ENCODE peak calls at places on chromosomes 6 and 20, in ten cellular contexts. One of them, this sample, is unnamed.

GRCh38 chr20:30816182-30816645 is 441.2 kb upstream of the DEFB115 start:
- DNase-seq in Daoy: peak; percentile 85
- DNase-seq in activated T-cell treated with anti-CD3 and anti-CD28 coated beads, Interleukin-2, amount 50 U/mL, for 24 hours: no peak
- DNase-seq in M059J: no peak
- DNase-seq in ACHN: no peak
- DNase-seq in ELR: no peak
- DNase-seq in GM13977: no peak
- DNase-seq in ELF-1: no peak
- DNase-seq in stimulated activated CD4-positive, alpha-beta T cell treated with anti-CD3 and anti-CD28 coated beads, Interleukin-15, amount 100 ng/mL, for 1 hour: no peak
- DNase-seq in A549: no peak
- DNase-seq in this sample: no peak

GRCh38 chr20:36824142-36824940 is 50.8 kb upstream of the DSN1 start:
- DNase-seq in Daoy: no peak
- DNase-seq in activated T-cell treated with anti-CD3 and anti-CD28 coated beads, Interleukin-2, amount 50 U/mL, for 24 hours: no peak
- DNase-seq in M059J: peak; percentile 24
- DNase-seq in ACHN: peak; percentile 39
- DNase-seq in ELR: no peak
- DNase-seq in GM13977: no peak
- DNase-seq in ELF-1: no peak
- DNase-seq in stimulated activated CD4-positive, alpha-beta T cell treated with anti-CD3 and anti-CD28 coated beads, Interleukin-15, amount 100 ng/mL, for 1 hour: no peak
- DNase-seq in A549: no peak
- DNase-seq in this sample: no peak

GRCh38 chr20:24487648-24488047 is 18.2 kb downstream of the SYNDIG1 start:
- DNase-seq in Daoy: no peak
- DNase-seq in activated T-cell treated with anti-CD3 and anti-CD28 coated beads, Interleukin-2, amount 50 U/mL, for 24 hours: no peak
- DNase-seq in M059J: no peak
- DNase-seq in ACHN: no peak
- DNase-seq in ELR: no peak
- DNase-seq in GM13977: no peak
- DNase-seq in ELF-1: no peak
- DNase-seq in stimulated activated CD4-positive, alpha-beta T cell treated with anti-CD3 and anti-CD28 coated beads, Interleukin-15, amount 100 ng/mL, for 1 hour: no peak
- DNase-seq in A549: no peak
- DNase-seq in this sample: no peak

GRCh38 chr6:31083742-31084354 is 28.5 kb downstream of the C6orf15 start:
- DNase-seq in Daoy: peak; percentile 85
- DNase-seq in activated T-cell treated with anti-CD3 and anti-CD28 coated beads, Interleukin-2, amount 50 U/mL, for 24 hours: peak; percentile 48
- DNase-seq in M059J: peak; percentile 76
- DNase-seq in ACHN: peak; percentile 31
- DNase-seq in ELR: peak; percentile 61
- DNase-seq in GM13977: peak; percentile 35
- DNase-seq in ELF-1: peak; percentile 83
- DNase-seq in stimulated activated CD4-positive, alpha-beta T cell treated with anti-CD3 and anti-CD28 coated beads, Interleukin-15, amount 100 ng/mL, for 1 hour: no peak
- DNase-seq in A549: no peak
- DNase-seq in this sample: no peak

GRCh38 chr20:22389836-22390542 is 194.4 kb downstream of the FOXA2 start:
- DNase-seq in Daoy: peak; percentile 93
- DNase-seq in activated T-cell treated with anti-CD3 and anti-CD28 coated beads, Interleukin-2, amount 50 U/mL, for 24 hours: no peak
- DNase-seq in M059J: peak; percentile 98
- DNase-seq in ACHN: peak; percentile 70
- DNase-seq in ELR: peak; percentile 29
- DNase-seq in GM13977: no peak
- DNase-seq in ELF-1: peak; percentile 72
- DNase-seq in stimulated activated CD4-positive, alpha-beta T cell treated with anti-CD3 and anti-CD28 coated beads, Interleukin-15, amount 100 ng/mL, for 1 hour: no peak
- DNase-seq in A549: peak; percentile 76
- DNase-seq in this sample: no peak

GRCh38 chr6:89887452-89888137 is 6.7 kb upstream of the GJA10 start:
- DNase-seq in Daoy: no peak
- DNase-seq in activated T-cell treated with anti-CD3 and anti-CD28 coated beads, Interleukin-2, amount 50 U/mL, for 24 hours: peak; percentile 38
- DNase-seq in M059J: no peak
- DNase-seq in ACHN: no peak
- DNase-seq in ELR: peak; percentile 2
- DNase-seq in GM13977: no peak
- DNase-seq in ELF-1: no peak
- DNase-seq in stimulated activated CD4-positive, alpha-beta T cell treated with anti-CD3 and anti-CD28 coated beads, Interleukin-15, amount 100 ng/mL, for 1 hour: no peak
- DNase-seq in A549: no peak
- DNase-seq in this sample: no peak

GRCh38 chr20:4805663-4806449 is 84.1 kb downstream of the PRND start:
- DNase-seq in Daoy: no peak
- DNase-seq in activated T-cell treated with anti-CD3 and anti-CD28 coated beads, Interleukin-2, amount 50 U/mL, for 24 hours: no peak
- DNase-seq in M059J: peak; percentile 38
- DNase-seq in ACHN: no peak
- DNase-seq in ELR: no peak
- DNase-seq in GM13977: no peak
- DNase-seq in ELF-1: no peak
- DNase-seq in stimulated activated CD4-positive, alpha-beta T cell treated with anti-CD3 and anti-CD28 coated beads, Interleukin-15, amount 100 ng/mL, for 1 hour: no peak
- DNase-seq in A549: no peak
- DNase-seq in this sample: no peak

GRCh38 chr6:36856277-36856676 is 17.0 kb upstream of the CPNE5 start:
- DNase-seq in Daoy: no peak
- DNase-seq in activated T-cell treated with anti-CD3 and anti-CD28 coated beads, Interleukin-2, amount 50 U/mL, for 24 hours: no peak
- DNase-seq in M059J: peak; percentile 39
- DNase-seq in ACHN: no peak
- DNase-seq in ELR: no peak
- DNase-seq in GM13977: no peak
- DNase-seq in ELF-1: no peak
- DNase-seq in stimulated activated CD4-positive, alpha-beta T cell treated with anti-CD3 and anti-CD28 coated beads, Interleukin-15, amount 100 ng/mL, for 1 hour: no peak
- DNase-seq in A549: no peak
- DNase-seq in this sample: no peak

GRCh38 chr6:113055086-113055485 is 708.0 kb downstream of the RFPL4B start:
- DNase-seq in Daoy: no peak
- DNase-seq in activated T-cell treated with anti-CD3 and anti-CD28 coated beads, Interleukin-2, amount 50 U/mL, for 24 hours: no peak
- DNase-seq in M059J: no peak
- DNase-seq in ACHN: no peak
- DNase-seq in ELR: no peak
- DNase-seq in GM13977: no peak
- DNase-seq in ELF-1: no peak
- DNase-seq in stimulated activated CD4-positive, alpha-beta T cell treated with anti-CD3 and anti-CD28 coated beads, Interleukin-15, amount 100 ng/mL, for 1 hour: no peak
- DNase-seq in A549: no peak
- DNase-seq in this sample: no peak

GRCh38 chr6:48951917-48952316 is 511.1 kb downstream of the MMUT start:
- DNase-seq in Daoy: no peak
- DNase-seq in activated T-cell treated with anti-CD3 and anti-CD28 coated beads, Interleukin-2, amount 50 U/mL, for 24 hours: no peak
- DNase-seq in M059J: no peak
- DNase-seq in ACHN: no peak
- DNase-seq in ELR: no peak
- DNase-seq in GM13977: no peak
- DNase-seq in ELF-1: no peak
- DNase-seq in stimulated activated CD4-positive, alpha-beta T cell treated with anti-CD3 and anti-CD28 coated beads, Interleukin-15, amount 100 ng/mL, for 1 hour: no peak
- DNase-seq in A549: no peak
- DNase-seq in this sample: no peak

GRCh38 chr6:134938896-134939295 is 11.0 kb downstream of the ALDH8A1 start:
- DNase-seq in Daoy: peak; percentile 43
- DNase-seq in activated T-cell treated with anti-CD3 and anti-CD28 coated beads, Interleukin-2, amount 50 U/mL, for 24 hours: peak; percentile 61
- DNase-seq in M059J: no peak
- DNase-seq in ACHN: no peak
- DNase-seq in ELR: peak; percentile 39
- DNase-seq in GM13977: peak; percentile 38
- DNase-seq in ELF-1: no peak
- DNase-seq in stimulated activated CD4-positive, alpha-beta T cell treated with anti-CD3 and anti-CD28 coated beads, Interleukin-15, amount 100 ng/mL, for 1 hour: no peak
- DNase-seq in A549: no peak
- DNase-seq in this sample: no peak

GRCh38 chr20:41234546-41234945 is 83.0 kb downstream of the ZHX3 start:
- DNase-seq in Daoy: no peak
- DNase-seq in activated T-cell treated with anti-CD3 and anti-CD28 coated beads, Interleukin-2, amount 50 U/mL, for 24 hours: no peak
- DNase-seq in M059J: no peak
- DNase-seq in ACHN: no peak
- DNase-seq in ELR: no peak
- DNase-seq in GM13977: no peak
- DNase-seq in ELF-1: no peak
- DNase-seq in stimulated activated CD4-positive, alpha-beta T cell treated with anti-CD3 and anti-CD28 coated beads, Interleukin-15, amount 100 ng/mL, for 1 hour: no peak
- DNase-seq in A549: no peak
- DNase-seq in this sample: peak; percentile 88

GRCh38 chr20:4136967-4137334 is 121.6 kb upstream of the RNF24 start:
- DNase-seq in Daoy: no peak
- DNase-seq in activated T-cell treated with anti-CD3 and anti-CD28 coated beads, Interleukin-2, amount 50 U/mL, for 24 hours: no peak
- DNase-seq in M059J: no peak
- DNase-seq in ACHN: no peak
- DNase-seq in ELR: no peak
- DNase-seq in GM13977: no peak
- DNase-seq in ELF-1: no peak
- DNase-seq in stimulated activated CD4-positive, alpha-beta T cell treated with anti-CD3 and anti-CD28 coated beads, Interleukin-15, amount 100 ng/mL, for 1 hour: no peak
- DNase-seq in A549: no peak
- DNase-seq in this sample: no peak

GRCh38 chr6:123338394-123338793 is 298.4 kb downstream of the TRDN start:
- DNase-seq in Daoy: no peak
- DNase-seq in activated T-cell treated with anti-CD3 and anti-CD28 coated beads, Interleukin-2, amount 50 U/mL, for 24 hours: no peak
- DNase-seq in M059J: no peak
- DNase-seq in ACHN: no peak
- DNase-seq in ELR: no peak
- DNase-seq in GM13977: no peak
- DNase-seq in ELF-1: no peak
- DNase-seq in stimulated activated CD4-positive, alpha-beta T cell treated with anti-CD3 and anti-CD28 coated beads, Interleukin-15, amount 100 ng/mL, for 1 hour: no peak
- DNase-seq in A549: no peak
- DNase-seq in this sample: no peak

GRCh38 chr6:137793805-137794508 is 73.1 kb upstream of the TNFAIP3 start:
- DNase-seq in Daoy: no peak
- DNase-seq in activated T-cell treated with anti-CD3 and anti-CD28 coated beads, Interleukin-2, amount 50 U/mL, for 24 hours: no peak
- DNase-seq in M059J: no peak
- DNase-seq in ACHN: no peak
- DNase-seq in ELR: no peak
- DNase-seq in GM13977: no peak
- DNase-seq in ELF-1: no peak
- DNase-seq in stimulated activated CD4-positive, alpha-beta T cell treated with anti-CD3 and anti-CD28 coated beads, Interleukin-15, amount 100 ng/mL, for 1 hour: no peak
- DNase-seq in A549: no peak
- DNase-seq in this sample: no peak

GRCh38 chr6:166343157-166343502 is 785 bp upstream of the SFT2D1 start:
- DNase-seq in Daoy: no peak
- DNase-seq in activated T-cell treated with anti-CD3 and anti-CD28 coated beads, Interleukin-2, amount 50 U/mL, for 24 hours: no peak
- DNase-seq in M059J: no peak
- DNase-seq in ACHN: no peak
- DNase-seq in ELR: no peak
- DNase-seq in GM13977: no peak
- DNase-seq in ELF-1: no peak
- DNase-seq in stimulated activated CD4-positive, alpha-beta T cell treated with anti-CD3 and anti-CD28 coated beads, Interleukin-15, amount 100 ng/mL, for 1 hour: no peak
- DNase-seq in A549: no peak
- DNase-seq in this sample: no peak

GRCh38 chr20:64079273-64080012 is at the start of gene RGS19:
- DNase-seq in Daoy: peak; percentile 83
- DNase-seq in activated T-cell treated with anti-CD3 and anti-CD28 coated beads, Interleukin-2, amount 50 U/mL, for 24 hours: peak; percentile 81
- DNase-seq in M059J: peak; percentile 70
- DNase-seq in ACHN: peak; percentile 73
- DNase-seq in ELR: peak; percentile 74
- DNase-seq in GM13977: peak; percentile 95
- DNase-seq in ELF-1: peak; percentile 59
- DNase-seq in stimulated activated CD4-positive, alpha-beta T cell treated with anti-CD3 and anti-CD28 coated beads, Interleukin-15, amount 100 ng/mL, for 1 hour: peak; percentile 40
- DNase-seq in A549: no peak
- DNase-seq in this sample: peak; percentile 67

GRCh38 chr6:33082702-33083101 is 6.9 kb downstream of the HLA-DPB1 start:
- DNase-seq in Daoy: peak; percentile 59
- DNase-seq in activated T-cell treated with anti-CD3 and anti-CD28 coated beads, Interleukin-2, amount 50 U/mL, for 24 hours: no peak
- DNase-seq in M059J: peak; percentile 51
- DNase-seq in ACHN: peak; percentile 41
- DNase-seq in ELR: peak; percentile 36
- DNase-seq in GM13977: peak; percentile 55
- DNase-seq in ELF-1: peak; percentile 65
- DNase-seq in stimulated activated CD4-positive, alpha-beta T cell treated with anti-CD3 and anti-CD28 coated beads, Interleukin-15, amount 100 ng/mL, for 1 hour: no peak
- DNase-seq in A549: peak; percentile 24
- DNase-seq in this sample: peak; percentile 78

GRCh38 chr20:40960521-40960956 is 68.1 kb upstream of the TOP1 start:
- DNase-seq in Daoy: no peak
- DNase-seq in activated T-cell treated with anti-CD3 and anti-CD28 coated beads, Interleukin-2, amount 50 U/mL, for 24 hours: no peak
- DNase-seq in M059J: no peak
- DNase-seq in ACHN: no peak
- DNase-seq in ELR: no peak
- DNase-seq in GM13977: no peak
- DNase-seq in ELF-1: no peak
- DNase-seq in stimulated activated CD4-positive, alpha-beta T cell treated with anti-CD3 and anti-CD28 coated beads, Interleukin-15, amount 100 ng/mL, for 1 hour: no peak
- DNase-seq in A549: no peak
- DNase-seq in this sample: no peak

GRCh38 chr20:46934746-46935283 is 40.2 kb downstream of the EYA2 start:
- DNase-seq in Daoy: no peak
- DNase-seq in activated T-cell treated with anti-CD3 and anti-CD28 coated beads, Interleukin-2, amount 50 U/mL, for 24 hours: no peak
- DNase-seq in M059J: no peak
- DNase-seq in ACHN: no peak
- DNase-seq in ELR: no peak
- DNase-seq in GM13977: no peak
- DNase-seq in ELF-1: no peak
- DNase-seq in stimulated activated CD4-positive, alpha-beta T cell treated with anti-CD3 and anti-CD28 coated beads, Interleukin-15, amount 100 ng/mL, for 1 hour: no peak
- DNase-seq in A549: no peak
- DNase-seq in this sample: no peak